ENCODE peak calls at places on chromosomes 1 and 21, in five cellular contexts. T is NCI-H1436, X is esophagus squamous epithelium, P is endodermal cell, G is GM12865. B is an unnamed sample.

GRCh38 chr1:213723187-213723586 is 264.6 kb upstream of the PROX1 start:
- DNase-seq in T (no peak), X (no peak), P (no peak), G (no peak), B (no peak)

GRCh38 chr1:12034381-12034801 is 15.1 kb downstream of the MIIP start:
- DNase-seq in T (no peak), X (no peak), P (no peak), G (no peak), B (no peak)

GRCh38 chr1:203828002-203828401 is 32.6 kb downstream of the ZBED6 start:
- DNase-seq in T (no peak), X (no peak), P (no peak), G (no peak), B (no peak)

GRCh38 chr1:47389735-47390134 is 26.4 kb upstream of the FOXE3 start:
- DNase-seq in T (no peak), X (no peak), P (no peak), G (no peak), B (no peak)

GRCh38 chr21:42484966-42485365 is 11.1 kb downstream of the RSPH1 start:
- DNase-seq in T (no peak), X (no peak), P (no peak), G (no peak), B (no peak)

GRCh38 chr1:206467915-206468314 is 2.4 kb upstream of the IKBKE start:
- DNase-seq in T (no peak), X (no peak), P (no peak), G (peak; percentile 71), B (no peak)

GRCh38 chr21:45365608-45366241 is 39.2 kb upstream of the COL18A1 start:
- DNase-seq in T (no peak), X (no peak), P (peak; percentile 90), G (no peak), B (no peak)

GRCh38 chr1:10687142-10687715 is 109.2 kb downstream of the CASZ1 start:
- DNase-seq in T (no peak), X (no peak), P (no peak), G (no peak), B (no peak)

GRCh38 chr1:67721650-67722291 is 36.8 kb downstream of the GADD45A start:
- DNase-seq in T (no peak), X (no peak), P (no peak), G (peak; percentile 32), B (no peak)

GRCh38 chr1:87684786-87685185 is 356.1 kb downstream of the LMO4 start:
- DNase-seq in T (peak; percentile 16), X (no peak), P (no peak), G (no peak), B (no peak)

GRCh38 chr1:189429610-189430009 is 1048.1 kb downstream of the BRINP3 start:
- DNase-seq in T (peak; percentile 20), X (no peak), P (peak; percentile 61), G (peak; percentile 66), B (no peak)

GRCh38 chr1:151939141-151939540 is 29.8 kb upstream of the THEM4 start:
- DNase-seq in T (no peak), X (no peak), P (no peak), G (no peak), B (no peak)

GRCh38 chr1:235910357-235911299 is 43.9 kb upstream of the LYST start:
- DNase-seq in T (no peak), X (no peak), P (peak; percentile 81), G (peak; percentile 52), B (peak; percentile 40)

GRCh38 chr1:29593601-29594382 is 357.5 kb downstream of the PTPRU start:
- DNase-seq in T (no peak), X (no peak), P (peak; percentile 20), G (no peak), B (no peak)

GRCh38 chr1:11918779-11919519 is 7.3 kb downstream of the KIAA2013 start:
- DNase-seq in T (no peak), X (no peak), P (no peak), G (no peak), B (no peak)

GRCh38 chr1:26057189-26057588 is 10.2 kb downstream of the TRIM63 start:
- DNase-seq in T (no peak), X (no peak), P (no peak), G (no peak), B (no peak)

GRCh38 chr1:226420860-226421259 is 13.0 kb upstream of the PARP1 start:
- DNase-seq in T (no peak), X (no peak), P (peak; percentile 15), G (no peak), B (peak; percentile 36)

GRCh38 chr1:22756053-22756730 is 45.6 kb downstream of the EPHB2 start:
- DNase-seq in T (no peak), X (no peak), P (no peak), G (no peak), B (no peak)

GRCh38 chr1:38805036-38805435 is 54.5 kb downstream of the RRAGC start:
- DNase-seq in T (no peak), X (no peak), P (no peak), G (no peak), B (no peak)

GRCh38 chr1:55384589-55385136 is 169.5 kb upstream of the USP24 start:
- DNase-seq in T (no peak), X (no peak), P (no peak), G (no peak), B (no peak)

GRCh38 chr1:92916899-92917298 is 44.4 kb downstream of the DIPK1A start:
- DNase-seq in T (no peak), X (no peak), P (no peak), G (no peak), B (no peak)

GRCh38 chr1:38028105-38028591 is 15.6 kb downstream of the UTP11 start:
- DNase-seq in T (no peak), X (no peak), P (peak; percentile 77), G (peak; percentile 93), B (peak; percentile 98)

GRCh38 chr21:16071761-16072160 is 342.0 kb downstream of the USP25 start:
- DNase-seq in T (no peak), X (no peak), P (no peak), G (no peak), B (no peak)

GRCh38 chr1:66475940-66476339 is 58.0 kb upstream of the SGIP1 start:
- DNase-seq in T (no peak), X (no peak), P (peak; percentile 53), G (no peak), B (no peak)

GRCh38 chr1:54380285-54380882 is 25.8 kb downstream of the SSBP3 start:
- DNase-seq in T (no peak), X (no peak), P (peak; percentile 58), G (no peak), B (no peak)

GRCh38 chr1:115036814-115037535 is 7.3 kb downstream of the TSHB start:
- DNase-seq in T (no peak), X (no peak), P (no peak), G (no peak), B (no peak)

GRCh38 chr1:167762061-167762746 is 40.4 kb downstream of the MPZL1 start:
- DNase-seq in T (no peak), X (no peak), P (no peak), G (no peak), B (no peak)

GRCh38 chr1:15189692-15190321 is 36.3 kb downstream of the TMEM51 start:
- DNase-seq in T (no peak), X (no peak), P (no peak), G (no peak), B (no peak)

GRCh38 chr1:21311016-21311415 is 20.8 kb upstream of the ECE1 start:
- DNase-seq in T (no peak), X (no peak), P (no peak), G (no peak), B (no peak)

GRCh38 chr1:184513966-184514365 is 127.1 kb downstream of the C1orf21 start:
- DNase-seq in T (no peak), X (no peak), P (no peak), G (no peak), B (no peak)

GRCh38 chr1:192703283-192704206 is 67.6 kb downstream of the RGS13 start:
- DNase-seq in T (no peak), X (no peak), P (no peak), G (peak; percentile 53), B (no peak)

GRCh38 chr1:100387209-100387608 is 34.9 kb downstream of the CDC14A start:
- DNase-seq in T (no peak), X (no peak), P (no peak), G (peak; percentile 26), B (no peak)

GRCh38 chr1:11134352-11135266 is 34.9 kb upstream of the EXOSC10 start:
- DNase-seq in T (no peak), X (no peak), P (no peak), G (no peak), B (peak; percentile 50)

GRCh38 chr1:38336308-38336707 is 289.7 kb upstream of the POU3F1 start:
- DNase-seq in T (no peak), X (no peak), P (no peak), G (no peak), B (no peak)

B was measured in DMS 273 treated with DMSO at 0.1 percent for 48 hours.